ENCODE peak calls at places on chromosomes 3 and 15, in four cellular contexts. U is fibroblast of villous mesenchyme, Z is RWPE2, F is memory B cell. M is an unnamed sample.

GRCh38 chr15:37824717-37825382 is 109.6 kb upstream of the TMCO5A start:
- DNase-seq in U (peak), Z (peak), F (no peak), M (no peak)

GRCh38 chr15:68150186-68150585 is 54.9 kb downstream of the CALML4 start:
- DNase-seq in U (no peak), Z (no peak), F (no peak), M (no peak)

GRCh38 chr15:98649996-98650870 is 1.9 kb downstream of the IGF1R start:
- DNase-seq in U (peak), Z (no peak), F (peak), M (peak)

GRCh38 chr3:169764164-169764452 is 752 bp downstream of the TERC start:
- DNase-seq in U (no peak), Z (no peak), F (no peak), M (no peak)

GRCh38 chr15:34366271-34367043 is 539 bp downstream of the LPCAT4 start:
- DNase-seq in U (peak), Z (peak), F (no peak), M (peak)

GRCh38 chr15:31278056-31278445 is 48.6 kb upstream of the KLF13 start:
- DNase-seq in U (no peak), Z (peak), F (peak), M (no peak)

GRCh38 chr3:81451611-81452010 is 309.8 kb downstream of the GBE1 start:
- DNase-seq in U (no peak), Z (no peak), F (no peak), M (no peak)

GRCh38 chr3:165770781-165771180 is 66.4 kb downstream of the BCHE start:
- DNase-seq in U (peak), Z (no peak), F (no peak), M (no peak)

GRCh38 chr3:32571192-32571485 is 481 bp upstream of the DYNC1LI1 start:
- DNase-seq in U (no peak), Z (no peak), F (no peak), M (no peak)

GRCh38 chr15:89196994-89197393 is 24.4 kb downstream of the RLBP1 start:
- DNase-seq in U (no peak), Z (no peak), F (no peak), M (no peak)

GRCh38 chr3:111152506-111152905 is 80.9 kb downstream of the NECTIN3 start:
- DNase-seq in U (peak), Z (no peak), F (no peak), M (no peak)

GRCh38 chr15:59165726-59166125 is 40.9 kb upstream of the LDHAL6B start:
- DNase-seq in U (peak), Z (peak), F (no peak), M (peak)

GRCh38 chr3:19539488-19540395 is 391.4 kb downstream of the KCNH8 start:
- DNase-seq in U (no peak), Z (no peak), F (no peak), M (no peak)

GRCh38 chr3:126959921-126960603 is 22.9 kb upstream of the PLXNA1 start:
- DNase-seq in U (peak), Z (peak), F (no peak), M (no peak)

GRCh38 chr3:174204765-174205164 is 654.4 kb upstream of the NAALADL2 start:
- DNase-seq in U (no peak), Z (no peak), F (no peak), M (no peak)

GRCh38 chr3:58180940-58181587 is 29.7 kb downstream of the DNASE1L3 start:
- DNase-seq in U (no peak), Z (no peak), F (no peak), M (no peak)

GRCh38 chr3:11604139-11604895 is 39.4 kb downstream of the VGLL4 start:
- DNase-seq in U (peak), Z (no peak), F (no peak), M (no peak)

GRCh38 chr15:70193734-70194133 is 96.0 kb upstream of the TLE3 start:
- DNase-seq in U (no peak), Z (no peak), F (no peak), M (no peak)

GRCh38 chr3:184688251-184688851 is 23.5 kb downstream of the MAGEF1 start:
- DNase-seq in U (peak), Z (no peak), F (no peak), M (no peak)

GRCh38 chr3:143977326-143978262 is 6.0 kb downstream of the DIPK2A start:
- DNase-seq in U (peak), Z (no peak), F (no peak), M (no peak)

M was measured in NCI-H526 treated with DMSO at 0.1 percent for 48 hours.